ENCODE peak calls at places on chromosomes 2 and 18, in six cellular contexts. X, Q, N, Y, D and O are unnamed samples.

GRCh38 chr18:10006261-10006903 is 92.6 kb downstream of the VAPA start:
- DNase-seq in Q (no peak), N (no peak), D (no peak), Y (no peak), X (peak; percentile 47), O (peak; percentile 59)

GRCh38 chr2:148888003-148888501 is 13.0 kb downstream of the KIF5C start:
- DNase-seq in Q (no peak), X (no peak), Y (no peak), N (no peak), D (no peak), O (no peak)

GRCh38 chr18:30280861-30281470 is 761.6 kb downstream of the DSC3 start:
- DNase-seq in N (no peak), Q (peak; percentile 51), X (peak; percentile 60), D (no peak), Y (no peak), O (peak; percentile 81)

GRCh38 chr2:219230201-219230540 is 565 bp downstream of the ANKZF1 start:
- DNase-seq in Y (no peak), Q (peak; percentile 44), X (peak; percentile 54), N (no peak), D (no peak), O (peak; percentile 50)

GRCh38 chr2:201852878-201853415 is 46.6 kb downstream of the CDK15 start:
- DNase-seq in Y (no peak), N (no peak), D (no peak), X (peak; percentile 51), Q (no peak), O (no peak)

GRCh38 chr2:169528271-169528701 is 18.8 kb downstream of the KLHL41 start:
- DNase-seq in N (no peak), Q (peak; percentile 63), X (peak; percentile 64), Y (no peak), D (peak; percentile 66), O (peak; percentile 67)

GRCh38 chr2:129711816-129712420 is 267.5 kb upstream of the RAB6C start:
- DNase-seq in N (no peak), Q (no peak), Y (no peak), X (no peak), D (no peak), O (no peak)

GRCh38 chr2:11752906-11753305 is 6.5 kb downstream of the LPIN1 start:
- DNase-seq in N (no peak), Y (no peak), X (no peak), D (no peak), Q (no peak), O (no peak)

GRCh38 chr2:170712653-170713279 is 2.4 kb upstream of the SP5 start:
- DNase-seq in X (no peak), D (no peak), Q (no peak), N (no peak), Y (no peak), O (no peak)

GRCh38 chr18:11392974-11393373 is 216.4 kb upstream of the SLC35G4 start:
- DNase-seq in Y (no peak), Q (no peak), N (no peak), X (no peak), D (no peak), O (no peak)

GRCh38 chr18:23835076-23835475 is 145.8 kb downstream of the LAMA3 start:
- DNase-seq in X (peak; percentile 48), D (no peak), N (no peak), Y (no peak), Q (no peak), O (peak; percentile 22)

GRCh38 chr2:119682578-119682977 is 3.6 kb downstream of the TMEM177 start:
- DNase-seq in X (no peak), N (no peak), Q (no peak), Y (no peak), D (no peak), O (no peak)

GRCh38 chr2:222813177-222813843 is 47.5 kb upstream of the ACSL3 start:
- DNase-seq in Q (no peak), Y (no peak), N (no peak), X (peak; percentile 40), D (no peak), O (no peak)

GRCh38 chr2:200751786-200752185 is 59.9 kb upstream of the BZW1 start:
- DNase-seq in Y (no peak), Q (no peak), X (no peak), D (no peak), N (no peak), O (no peak)

GRCh38 chr18:70491734-70492348 is 203.0 kb downstream of the SOCS6 start:
- DNase-seq in X (peak; percentile 50), Y (no peak), N (peak; percentile 61), Q (peak; percentile 31), D (peak; percentile 37), O (peak; percentile 58)

GRCh38 chr2:112773510-112773909 is 9.1 kb upstream of the CKAP2L start:
- DNase-seq in Q (no peak), X (no peak), D (no peak), N (no peak), Y (no peak), O (no peak)

GRCh38 chr2:241636182-241636982 is 576 bp downstream of the THAP4 start:
- DNase-seq in Q (no peak), Y (no peak), D (peak; percentile 48), X (no peak), N (no peak), O (no peak)

GRCh38 chr2:24682357-24682756 is 110.8 kb downstream of the PTRHD1 start:
- DNase-seq in D (no peak), X (no peak), Q (no peak), N (no peak), Y (no peak), O (no peak)

GRCh38 chr2:237558918-237559645 is 7.3 kb upstream of the PRLH start:
- DNase-seq in Q (no peak), Y (no peak), D (peak; percentile 76), N (no peak), X (peak; percentile 90), O (peak; percentile 57)

GRCh38 chr2:240614391-240614790 is 10.9 kb upstream of the GPR35 start:
- DNase-seq in Y (no peak), X (no peak), Q (no peak), N (no peak), D (peak; percentile 6), O (no peak)

DNA sequence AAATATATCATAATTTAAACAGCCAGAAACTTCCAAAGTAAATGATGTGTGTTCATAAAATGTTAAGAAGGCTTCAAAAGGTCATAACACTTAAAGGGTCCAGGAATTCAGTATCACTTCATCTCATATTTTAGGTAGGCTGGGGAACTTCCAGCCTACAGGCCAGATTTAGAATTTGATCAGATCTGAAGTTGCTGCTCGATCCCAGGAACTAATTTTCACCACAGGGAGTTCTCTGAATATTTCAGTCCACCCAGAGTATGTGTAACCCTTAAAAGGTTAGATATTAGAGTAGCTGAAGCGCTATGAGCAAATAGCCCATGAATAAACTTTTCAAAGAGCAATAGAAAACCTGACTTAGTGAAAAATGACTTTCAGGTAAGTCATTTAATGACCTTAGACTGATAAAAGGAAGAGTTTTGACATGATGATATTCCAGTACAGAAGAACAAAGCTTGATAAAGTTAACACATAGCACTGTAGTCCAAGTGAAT is 1.7 kb downstream of the WIPF1 start:
- DNase-seq in X (no peak), D (no peak), Y (no peak), Q (no peak), N (no peak), O (no peak)
- TF ChIP-seq CTCF in X (no peak), D (no peak), Y (no peak), Q (no peak), N (no peak), O (no peak)

GRCh38 chr2:33033524-33034150 is 86.9 kb downstream of the LTBP1 start:
- DNase-seq in N (no peak), X (peak; percentile 70), Q (peak; percentile 52), Y (no peak), D (no peak), O (peak; percentile 75)
- H3K4me3 ChIP-seq in N (peak overlapping the region; percentile 41), X (peak overlapping the region; percentile 30), Q (peak overlapping the region; percentile 9), Y (peak overlapping the region; percentile 52), D (peak overlapping the region; percentile 46), O (no peak overlapping the region)

GRCh38 chr2:3180082-3180908 is 197.3 kb downstream of the EIPR1 start:
- DNase-seq in D (no peak), N (peak; percentile 34), X (no peak), Q (no peak), Y (no peak), O (no peak)

GRCh38 chr2:3179208-3179607 is 198.4 kb downstream of the EIPR1 start:
- DNase-seq in Q (no peak), Y (no peak), N (peak; percentile 34), X (no peak), D (no peak), O (no peak)

GRCh38 chr2:3181416-3182010 is 196.1 kb downstream of the EIPR1 start:
- DNase-seq in D (peak; percentile 6), X (no peak), Q (no peak), N (no peak), Y (no peak), O (no peak)

GRCh38 chr2:3178206-3179031 is 199.2 kb downstream of the EIPR1 start:
- DNase-seq in Q (no peak), D (no peak), Y (no peak), N (no peak), X (no peak), O (no peak)

DNA sequence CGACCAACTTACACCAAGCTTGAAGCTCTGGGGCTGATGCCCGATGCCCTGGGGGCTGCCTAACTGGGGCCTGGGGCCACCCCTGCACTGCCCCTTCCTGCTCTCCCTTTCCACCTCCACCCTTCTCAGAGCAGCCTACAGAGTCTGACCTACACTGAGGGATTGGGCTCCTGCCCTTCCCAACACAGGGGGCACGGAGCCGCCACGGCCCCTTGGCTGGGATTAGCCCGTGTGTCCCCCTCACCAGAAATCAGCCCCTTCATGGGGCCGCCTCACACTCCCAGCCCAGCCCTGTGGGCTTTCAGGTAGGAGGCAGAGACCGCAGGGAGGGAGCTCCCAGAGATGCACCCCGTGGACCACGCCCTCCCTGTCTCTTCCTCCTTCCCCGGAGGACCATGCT is 198.0 kb downstream of the EIPR1 start:
- DNase-seq in X (no peak), Q (no peak), Y (no peak), D (no peak), N (peak; percentile 20), O (no peak)
- TF ChIP-seq CTCF in X (no peak), Q (no peak), Y (no peak), D (no peak), N (no peak), O (no peak)

GRCh38 chr18:34354351-34354750 is 129.6 kb upstream of the NOL4 start:
- DNase-seq in D (no peak), Q (no peak), Y (no peak), X (no peak), N (no peak), O (no peak)

GRCh38 chr18:34352385-34353163 is 127.9 kb upstream of the NOL4 start:
- DNase-seq in N (no peak), D (no peak), X (peak; percentile 9), Y (no peak), Q (no peak), O (peak; percentile 1)

GRCh38 chr18:34358923-34359322 is 134.2 kb upstream of the NOL4 start:
- DNase-seq in N (no peak), Y (no peak), Q (no peak), D (no peak), X (no peak), O (no peak)

DNA sequence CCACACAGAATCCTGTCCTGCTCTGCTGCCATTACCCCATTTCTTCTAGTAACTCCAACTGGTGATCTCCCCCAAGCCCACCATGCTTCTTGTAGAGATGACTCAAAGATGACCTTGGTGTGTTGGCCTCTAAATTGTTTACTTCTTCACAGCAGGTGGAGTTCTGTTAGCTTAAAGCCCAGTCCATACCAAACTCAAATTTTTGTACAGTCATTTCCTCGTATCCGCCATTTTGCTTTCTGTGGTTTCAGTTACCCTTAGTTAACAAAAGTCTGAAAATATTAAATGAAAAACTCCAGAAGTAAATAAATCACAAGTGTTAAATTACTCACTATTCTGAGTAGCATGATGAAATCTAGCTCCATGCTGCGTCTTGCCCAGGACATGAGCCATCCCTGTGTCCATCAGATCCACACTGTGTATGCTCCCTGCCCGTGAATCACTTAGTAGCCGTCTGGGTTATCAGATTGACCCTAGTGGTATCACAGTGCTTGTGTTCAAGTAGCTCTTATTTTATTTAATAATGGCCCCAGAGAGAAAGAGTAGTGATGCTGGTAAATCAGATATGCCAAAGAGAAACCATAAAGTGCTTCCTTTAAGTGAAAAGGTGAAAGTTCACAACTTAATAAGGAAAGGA is 133.3 kb upstream of the NOL4 start:
- DNase-seq in N (no peak), Q (no peak), X (no peak), Y (no peak), D (no peak), O (no peak)
- H3K4me3 ChIP-seq in N (no peak overlapping the region), Q (no peak overlapping the region), X (no peak overlapping the region), Y (no peak overlapping the region), D (no peak overlapping the region), O (no peak overlapping the region)